ENCODE peak calls at places on chromosomes 3 and 15, in seven cellular contexts. One of them, this sample, is unnamed.

GRCh38 chr3:98613616-98614015 is 20.2 kb upstream of the CPOX start:
- DNase-seq in left ventricle myocardium inferior: no peak
- DNase-seq in CD8-positive, alpha-beta memory T cell: no peak
- DNase-seq in DND-41: no peak
- DNase-seq in aorta: no peak
- DNase-seq in Panc1: no peak
- DNase-seq in CD4-positive, alpha-beta memory T cell: no peak
- DNase-seq in this sample: no peak

GRCh38 chr15:78325092-78325843 is 14.9 kb upstream of the CRABP1 start:
- DNase-seq in left ventricle myocardium inferior: no peak
- DNase-seq in CD8-positive, alpha-beta memory T cell: no peak
- DNase-seq in DND-41: no peak
- DNase-seq in aorta: no peak
- DNase-seq in Panc1: no peak
- DNase-seq in CD4-positive, alpha-beta memory T cell: no peak
- DNase-seq in this sample: no peak

GRCh38 chr15:74783072-74783807 is 1.4 kb downstream of the CSK start:
- DNase-seq in left ventricle myocardium inferior: no peak
- DNase-seq in CD8-positive, alpha-beta memory T cell: no peak
- DNase-seq in DND-41: peak; percentile 68
- DNase-seq in aorta: no peak
- DNase-seq in Panc1: no peak
- DNase-seq in CD4-positive, alpha-beta memory T cell: no peak
- DNase-seq in this sample: no peak

GRCh38 chr3:166785851-166786250 is 594.2 kb downstream of the ZBBX start:
- DNase-seq in left ventricle myocardium inferior: no peak
- DNase-seq in CD8-positive, alpha-beta memory T cell: no peak
- DNase-seq in DND-41: no peak
- DNase-seq in aorta: no peak
- DNase-seq in Panc1: no peak
- DNase-seq in CD4-positive, alpha-beta memory T cell: no peak
- DNase-seq in this sample: no peak

GRCh38 chr3:128559486-128560225 is 66.7 kb upstream of the GATA2 start:
- DNase-seq in left ventricle myocardium inferior: no peak
- DNase-seq in CD8-positive, alpha-beta memory T cell: no peak
- DNase-seq in DND-41: no peak
- DNase-seq in aorta: no peak
- DNase-seq in Panc1: no peak
- DNase-seq in CD4-positive, alpha-beta memory T cell: no peak
- DNase-seq in this sample: no peak

GRCh38 chr3:44068753-44069152 is 172.9 kb upstream of the TOPAZ1 start:
- DNase-seq in left ventricle myocardium inferior: no peak
- DNase-seq in CD8-positive, alpha-beta memory T cell: no peak
- DNase-seq in DND-41: no peak
- DNase-seq in aorta: no peak
- DNase-seq in Panc1: no peak
- DNase-seq in CD4-positive, alpha-beta memory T cell: no peak
- DNase-seq in this sample: no peak

GRCh38 chr15:35606345-35606744 is 60.4 kb upstream of the DPH6 start:
- DNase-seq in left ventricle myocardium inferior: no peak
- DNase-seq in CD8-positive, alpha-beta memory T cell: no peak
- DNase-seq in DND-41: no peak
- DNase-seq in aorta: no peak
- DNase-seq in Panc1: no peak
- DNase-seq in CD4-positive, alpha-beta memory T cell: no peak
- DNase-seq in this sample: no peak

GRCh38 chr3:194133661-194134230 is 2.2 kb upstream of the HES1 start:
- DNase-seq in left ventricle myocardium inferior: peak; percentile 75
- DNase-seq in CD8-positive, alpha-beta memory T cell: no peak
- DNase-seq in DND-41: peak; percentile 53
- DNase-seq in aorta: peak; percentile 73
- DNase-seq in Panc1: no peak
- DNase-seq in CD4-positive, alpha-beta memory T cell: no peak
- DNase-seq in this sample: no peak

GRCh38 chr3:108219336-108219735 is 2.9 kb downstream of the IFT57 start:
- DNase-seq in left ventricle myocardium inferior: no peak
- DNase-seq in CD8-positive, alpha-beta memory T cell: no peak
- DNase-seq in DND-41: no peak
- DNase-seq in aorta: no peak
- DNase-seq in Panc1: no peak
- DNase-seq in CD4-positive, alpha-beta memory T cell: no peak
- DNase-seq in this sample: no peak

GRCh38 chr3:197482001-197482400 is 73.8 kb downstream of the BDH1 start:
- DNase-seq in left ventricle myocardium inferior: no peak
- DNase-seq in CD8-positive, alpha-beta memory T cell: no peak
- DNase-seq in DND-41: no peak
- DNase-seq in aorta: no peak
- DNase-seq in Panc1: no peak
- DNase-seq in CD4-positive, alpha-beta memory T cell: no peak
- DNase-seq in this sample: no peak

GRCh38 chr15:37071134-37071533 is 29.2 kb downstream of the MEIS2 start:
- DNase-seq in left ventricle myocardium inferior: no peak
- DNase-seq in CD8-positive, alpha-beta memory T cell: no peak
- DNase-seq in DND-41: no peak
- DNase-seq in aorta: no peak
- DNase-seq in Panc1: no peak
- DNase-seq in CD4-positive, alpha-beta memory T cell: no peak
- DNase-seq in this sample: no peak

GRCh38 chr3:120145498-120146285 is 51.4 kb upstream of the GSK3B start:
- DNase-seq in left ventricle myocardium inferior: no peak
- DNase-seq in CD8-positive, alpha-beta memory T cell: no peak
- DNase-seq in DND-41: no peak
- DNase-seq in aorta: no peak
- DNase-seq in Panc1: no peak
- DNase-seq in CD4-positive, alpha-beta memory T cell: no peak
- DNase-seq in this sample: peak; percentile 29

GRCh38 chr3:120144267-120144666 is 50.0 kb upstream of the GSK3B start:
- DNase-seq in left ventricle myocardium inferior: no peak
- DNase-seq in CD8-positive, alpha-beta memory T cell: no peak
- DNase-seq in DND-41: no peak
- DNase-seq in aorta: no peak
- DNase-seq in Panc1: no peak
- DNase-seq in CD4-positive, alpha-beta memory T cell: no peak
- DNase-seq in this sample: no peak

GRCh38 chr3:120151796-120152195 is 57.5 kb upstream of the GSK3B start:
- DNase-seq in left ventricle myocardium inferior: no peak
- DNase-seq in CD8-positive, alpha-beta memory T cell: no peak
- DNase-seq in DND-41: no peak
- DNase-seq in aorta: no peak
- DNase-seq in Panc1: no peak
- DNase-seq in CD4-positive, alpha-beta memory T cell: no peak
- DNase-seq in this sample: no peak

GRCh38 chr3:120147072-120147871 is 53.0 kb upstream of the GSK3B start:
- DNase-seq in left ventricle myocardium inferior: no peak
- DNase-seq in CD8-positive, alpha-beta memory T cell: peak; percentile 70
- DNase-seq in DND-41: peak; percentile 75
- DNase-seq in aorta: no peak
- DNase-seq in Panc1: no peak
- DNase-seq in CD4-positive, alpha-beta memory T cell: peak; percentile 47
- DNase-seq in this sample: peak; percentile 63

DNA sequence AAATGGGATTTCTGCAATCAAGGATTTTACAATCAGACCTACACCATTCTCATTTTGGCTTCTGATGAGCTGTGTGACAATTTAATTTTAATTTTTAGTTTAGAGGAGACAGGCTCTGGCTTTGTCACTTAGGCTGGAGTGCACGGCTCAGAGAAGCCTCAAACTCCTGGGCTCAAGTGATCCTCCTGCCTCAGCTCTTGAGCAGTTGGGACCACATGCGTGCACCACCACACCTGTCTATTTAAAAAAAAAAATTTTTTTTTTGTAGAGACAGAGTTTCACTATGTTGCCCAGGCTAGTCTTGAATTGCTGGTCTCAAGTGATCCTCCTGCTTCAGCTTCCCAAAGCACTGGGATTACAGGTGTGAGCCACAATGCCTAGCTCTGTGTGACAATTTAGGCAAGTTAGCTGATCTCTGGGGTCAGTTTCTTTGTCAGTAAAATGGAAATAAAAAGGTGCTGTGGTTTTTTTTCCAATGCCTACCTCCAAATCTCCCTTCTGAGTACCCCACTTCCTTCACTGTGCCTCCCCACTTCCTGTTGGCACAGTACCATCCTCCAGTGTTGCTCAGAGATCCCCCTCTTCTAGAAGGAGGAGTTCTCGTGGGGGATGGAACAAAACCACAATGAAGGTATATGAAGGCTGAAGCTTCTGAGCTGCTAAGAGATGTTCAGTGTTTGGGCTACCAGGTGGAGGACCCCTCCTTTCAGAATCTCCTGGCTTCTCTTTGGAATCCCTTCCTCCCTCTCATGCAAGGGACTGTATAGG is 54.1 kb upstream of the GSK3B start:
- DNase-seq in left ventricle myocardium inferior: no peak
- DNase-seq in CD8-positive, alpha-beta memory T cell: no peak
- DNase-seq in DND-41: peak; percentile 78
- DNase-seq in aorta: no peak
- DNase-seq in Panc1: no peak
- DNase-seq in CD4-positive, alpha-beta memory T cell: no peak
- DNase-seq in this sample: no peak
- H3K4me1 ChIP-seq in left ventricle myocardium inferior: peaks cover 18% of the 10 kb centered on the region
- H3K4me1 ChIP-seq in CD8-positive, alpha-beta memory T cell: no peaks in the 10 kb centered on the region
- H3K4me1 ChIP-seq in DND-41: peaks cover 32% of the 10 kb centered on the region
- H3K4me1 ChIP-seq in aorta: no peaks in the 10 kb centered on the region
- H3K4me1 ChIP-seq in Panc1: no peaks in the 10 kb centered on the region
- H3K4me1 ChIP-seq in CD4-positive, alpha-beta memory T cell: peaks cover 3% of the 10 kb centered on the region
- H3K4me1 ChIP-seq in this sample: no peaks in the 10 kb centered on the region

DNA sequence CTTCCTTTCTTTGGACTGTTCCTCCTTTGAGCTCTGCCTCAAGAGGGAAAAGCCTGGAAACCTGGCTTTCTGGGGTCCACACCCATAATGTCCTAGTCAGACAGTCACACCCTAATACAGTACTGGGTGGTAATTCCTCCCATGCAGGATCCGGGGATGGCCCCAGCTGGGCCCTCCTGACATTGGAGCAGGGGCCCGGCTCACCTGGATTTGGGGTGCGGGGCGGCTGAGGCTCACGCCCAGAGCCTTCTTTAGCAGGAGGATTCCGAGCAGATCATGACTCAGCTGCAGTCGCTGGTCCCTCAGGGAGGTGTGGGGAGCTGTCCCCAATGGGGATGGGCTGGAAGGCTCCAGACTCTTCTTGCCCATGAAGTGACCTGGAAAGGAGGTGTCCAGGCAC is 1.0 kb downstream of the NMB start:
- DNase-seq in left ventricle myocardium inferior: no peak
- DNase-seq in CD8-positive, alpha-beta memory T cell: no peak
- DNase-seq in DND-41: no peak
- DNase-seq in aorta: no peak
- DNase-seq in Panc1: no peak
- DNase-seq in CD4-positive, alpha-beta memory T cell: no peak
- DNase-seq in this sample: no peak
- H3K4me3 ChIP-seq in left ventricle myocardium inferior: no peak overlapping the region
- H3K4me3 ChIP-seq in CD8-positive, alpha-beta memory T cell: no peak overlapping the region
- H3K4me3 ChIP-seq in DND-41: no peak overlapping the region
- H3K4me3 ChIP-seq in aorta: no peak overlapping the region
- H3K4me3 ChIP-seq in Panc1: no peak overlapping the region
- H3K4me3 ChIP-seq in CD4-positive, alpha-beta memory T cell: no peak overlapping the region
- H3K4me3 ChIP-seq in this sample: no peak overlapping the region

GRCh38 chr3:172334743-172335142 is 113.5 kb downstream of the GHSR start:
- DNase-seq in left ventricle myocardium inferior: no peak
- DNase-seq in CD8-positive, alpha-beta memory T cell: no peak
- DNase-seq in DND-41: no peak
- DNase-seq in aorta: no peak
- DNase-seq in Panc1: no peak
- DNase-seq in CD4-positive, alpha-beta memory T cell: no peak
- DNase-seq in this sample: no peak

GRCh38 chr3:172333042-172333377 is 115.2 kb downstream of the GHSR start:
- DNase-seq in left ventricle myocardium inferior: no peak
- DNase-seq in CD8-positive, alpha-beta memory T cell: no peak
- DNase-seq in DND-41: no peak
- DNase-seq in aorta: no peak
- DNase-seq in Panc1: no peak
- DNase-seq in CD4-positive, alpha-beta memory T cell: no peak
- DNase-seq in this sample: no peak

GRCh38 chr3:172332256-172333041 is 115.8 kb downstream of the GHSR start:
- DNase-seq in left ventricle myocardium inferior: peak; percentile 37
- DNase-seq in CD8-positive, alpha-beta memory T cell: peak; percentile 70
- DNase-seq in DND-41: peak; percentile 72
- DNase-seq in aorta: peak; percentile 62
- DNase-seq in Panc1: peak; percentile 64
- DNase-seq in CD4-positive, alpha-beta memory T cell: peak; percentile 47
- DNase-seq in this sample: peak; percentile 33

GRCh38 chr3:172330413-172330812 is 117.8 kb downstream of the GHSR start:
- DNase-seq in left ventricle myocardium inferior: no peak
- DNase-seq in CD8-positive, alpha-beta memory T cell: no peak
- DNase-seq in DND-41: no peak
- DNase-seq in aorta: no peak
- DNase-seq in Panc1: no peak
- DNase-seq in CD4-positive, alpha-beta memory T cell: no peak
- DNase-seq in this sample: no peak

GRCh38 chr3:172333692-172334457 is 114.4 kb downstream of the GHSR start:
- DNase-seq in left ventricle myocardium inferior: no peak
- DNase-seq in CD8-positive, alpha-beta memory T cell: no peak
- DNase-seq in DND-41: no peak
- DNase-seq in aorta: no peak
- DNase-seq in Panc1: no peak
- DNase-seq in CD4-positive, alpha-beta memory T cell: no peak
- DNase-seq in this sample: no peak
- H3K36me3 ChIP-seq in left ventricle myocardium inferior: peaks cover 85% of the 10 kb centered on the region
- H3K36me3 ChIP-seq in CD8-positive, alpha-beta memory T cell: no peaks in the 10 kb centered on the region
- H3K36me3 ChIP-seq in DND-41: no peaks in the 10 kb centered on the region
- H3K36me3 ChIP-seq in aorta: peaks cover 6% of the 10 kb centered on the region
- H3K36me3 ChIP-seq in Panc1: peaks cover 37% of the 10 kb centered on the region
- H3K36me3 ChIP-seq in CD4-positive, alpha-beta memory T cell: no peaks in the 10 kb centered on the region
- H3K36me3 ChIP-seq in this sample: peaks cover 9% of the 10 kb centered on the region

DNA sequence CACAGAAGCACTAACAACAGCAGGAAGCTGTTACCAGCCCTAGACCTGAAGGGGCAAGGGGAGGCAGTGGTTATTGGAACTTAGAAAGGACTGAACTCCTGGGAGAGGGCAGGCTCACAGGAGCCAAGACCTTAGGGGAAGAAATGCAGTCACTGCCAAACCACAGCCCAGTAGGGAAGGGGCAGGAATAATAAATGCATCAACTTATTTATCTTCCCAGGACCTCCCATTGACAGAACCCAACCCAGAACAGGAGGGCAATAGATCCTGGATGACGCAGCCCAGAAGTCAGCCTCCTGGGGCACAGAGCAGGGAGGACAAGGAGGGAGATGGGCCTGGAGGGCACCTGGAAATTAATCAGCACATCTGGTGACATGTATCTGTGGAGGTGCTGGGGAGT is 301.9 kb upstream of the STT3B start:
- DNase-seq in left ventricle myocardium inferior: no peak
- DNase-seq in CD8-positive, alpha-beta memory T cell: no peak
- DNase-seq in DND-41: peak; percentile 47
- DNase-seq in aorta: no peak
- DNase-seq in Panc1: no peak
- DNase-seq in CD4-positive, alpha-beta memory T cell: no peak
- DNase-seq in this sample: no peak
- H3K4me1 ChIP-seq in left ventricle myocardium inferior: no peaks in the 10 kb centered on the region
- H3K4me1 ChIP-seq in CD8-positive, alpha-beta memory T cell: peaks cover 75% of the 10 kb centered on the region
- H3K4me1 ChIP-seq in DND-41: peaks cover 85% of the 10 kb centered on the region
- H3K4me1 ChIP-seq in aorta: no peaks in the 10 kb centered on the region
- H3K4me1 ChIP-seq in Panc1: no peaks in the 10 kb centered on the region
- H3K4me1 ChIP-seq in CD4-positive, alpha-beta memory T cell: peaks cover 95% of the 10 kb centered on the region
- H3K4me1 ChIP-seq in this sample: peaks cover 56% of the 10 kb centered on the region

GRCh38 chr15:45635191-45635638 is 386 bp downstream of the SQOR start:
- DNase-seq in left ventricle myocardium inferior: peak; percentile 69
- DNase-seq in CD8-positive, alpha-beta memory T cell: peak; percentile 73
- DNase-seq in DND-41: peak; percentile 39
- DNase-seq in aorta: peak; percentile 81
- DNase-seq in Panc1: no peak
- DNase-seq in CD4-positive, alpha-beta memory T cell: peak; percentile 55
- DNase-seq in this sample: peak; percentile 46
- H3K4me3 ChIP-seq in left ventricle myocardium inferior: peak overlapping the region; percentile 84
- H3K4me3 ChIP-seq in CD8-positive, alpha-beta memory T cell: peak overlapping the region; percentile 91
- H3K4me3 ChIP-seq in DND-41: no peak overlapping the region
- H3K4me3 ChIP-seq in aorta: peak overlapping the region; percentile 61
- H3K4me3 ChIP-seq in Panc1: peak overlapping the region; percentile 85
- H3K4me3 ChIP-seq in CD4-positive, alpha-beta memory T cell: peak overlapping the region; percentile 76
- H3K4me3 ChIP-seq in this sample: peak overlapping the region; percentile 88